ENCODE peak calls at places on chromosomes 2 and 18, in four cellular contexts. J is IMR-90, W is mesendoderm, R is H1. M is an unnamed sample.
A peak's percentile ranks its signal among the peaks of the same experiment; 100 is the strongest.

GRCh38 chr2:98458667-98459380 is 14.2 kb downstream of the INPP4A start:
- DNase-seq in J (no peak), W (no peak), R (no peak), M (no peak)

GRCh38 chr2:152585830-152586484 is 131.3 kb downstream of the PRPF40A start:
- DNase-seq in J (peak; percentile 96), W (no peak), R (no peak), M (no peak)

GRCh38 chr2:205702576-205702975 is 20.3 kb downstream of the NRP2 start:
- DNase-seq in J (no peak), W (peak; percentile 58), R (no peak), M (no peak)

GRCh38 chr2:181977661-181978350 is 7.8 kb upstream of the PPP1R1C start:
- DNase-seq in J (peak; percentile 76), W (peak; percentile 10), R (no peak), M (no peak)

GRCh38 chr2:232628466-232629200 is 4.8 kb upstream of the EFHD1 start:
- DNase-seq in J (no peak), W (no peak), R (no peak), M (no peak)

GRCh38 chr18:42801706-42802105 is 313.8 kb downstream of the RIT2 start:
- DNase-seq in J (no peak), W (no peak), R (no peak), M (no peak)

GRCh38 chr2:160566717-160567116 is 73.1 kb upstream of the RBMS1 start:
- DNase-seq in J (peak; percentile 29), W (no peak), R (no peak), M (no peak)

GRCh38 chr2:32427672-32428622 is 71.1 kb downstream of the BIRC6 start:
- DNase-seq in J (no peak), W (no peak), R (no peak), M (no peak)

GRCh38 chr18:48802543-48803428 is 148.0 kb downstream of the SMAD7 start:
- DNase-seq in J (no peak), W (peak; percentile 94), R (no peak), M (peak; percentile 23)

GRCh38 chr2:231709981-231710750 is 1.8 kb downstream of the PTMA start:
- DNase-seq in J (peak; percentile 80), W (peak; percentile 87), R (no peak), M (peak; percentile 56)

GRCh38 chr2:138779451-138780440 is at the start of gene NXPH2:
- DNase-seq in J (no peak), W (peak; percentile 56), R (no peak), M (peak; percentile 54)

GRCh38 chr2:189579585-189579984 is 1.0 kb downstream of the SLC40A1 start:
- DNase-seq in J (peak; percentile 20), W (no peak), R (no peak), M (no peak)

GRCh38 chr2:17628349-17629261 is 88.1 kb downstream of the VSNL1 start:
- DNase-seq in J (no peak), W (no peak), R (no peak), M (no peak)

GRCh38 chr2:41718703-41719102 is 329.1 kb upstream of the PKDCC start:
- DNase-seq in J (no peak), W (no peak), R (no peak), M (no peak)

GRCh38 chr2:10575566-10576300 is 114.0 kb downstream of the NOL10 start:
- DNase-seq in J (peak; percentile 95), W (no peak), R (no peak), M (no peak)

GRCh38 chr2:217976301-217976700 is 26.5 kb downstream of the TNS1 start:
- DNase-seq in J (no peak), W (no peak), R (no peak), M (no peak)

GRCh38 chr2:48309900-48310299 is 220.1 kb upstream of the STON1 start:
- DNase-seq in J (no peak), W (no peak), R (no peak), M (no peak)

GRCh38 chr2:42957109-42958035 is 165.0 kb upstream of the HAAO start:
- DNase-seq in J (peak; percentile 55), W (peak; percentile 33), R (no peak), M (no peak)

GRCh38 chr2:25664531-25665307 is 8.7 kb downstream of the DTNB start:
- DNase-seq in J (peak; percentile 74), W (peak; percentile 95), R (peak; percentile 43), M (peak; percentile 76)

GRCh38 chr2:169705927-169706326 is 11.7 kb downstream of the PHOSPHO2 start:
- DNase-seq in J (peak; percentile 40), W (no peak), R (no peak), M (no peak)

GRCh38 chr2:30235008-30235655 is 3.8 kb downstream of the LBH start:
- DNase-seq in J (peak; percentile 60), W (no peak), R (no peak), M (no peak)

GRCh38 chr2:32008811-32009478 is 1.9 kb downstream of the MEMO1 start:
- DNase-seq in J (peak; percentile 51), W (no peak), R (no peak), M (no peak)

GRCh38 chr2:158969717-158970521 is 1.5 kb downstream of the TANC1 start:
- DNase-seq in J (peak; percentile 21), W (peak; percentile 63), R (no peak), M (peak; percentile 53)

GRCh38 chr2:133790706-133791105 is 222.4 kb upstream of the NCKAP5 start:
- DNase-seq in J (peak; percentile 73), W (peak; percentile 71), R (no peak), M (no peak)

GRCh38 chr2:129906139-129906860 is 73.2 kb upstream of the RAB6C start:
- DNase-seq in J (no peak), W (no peak), R (no peak), M (peak; percentile 15)

GRCh38 chr2:20483496-20483895 is 36.6 kb downstream of the RHOB start:
- DNase-seq in J (no peak), W (no peak), R (no peak), M (no peak)

GRCh38 chr18:24212939-24213338 is 74.1 kb downstream of the CABYR start:
- DNase-seq in J (peak; percentile 96), W (peak; percentile 86), R (no peak), M (no peak)

GRCh38 chr2:84338069-84338468 is 121.0 kb downstream of the SUCLG1 start:
- DNase-seq in J (no peak), W (no peak), R (no peak), M (no peak)

GRCh38 chr2:195533771-195534642 is 123.0 kb upstream of the SLC39A10 start:
- DNase-seq in J (peak; percentile 94), W (peak; percentile 51), R (no peak), M (no peak)

GRCh38 chr18:11791131-11791530 is 60.1 kb upstream of the CHMP1B start:
- DNase-seq in J (no peak), W (peak; percentile 54), R (no peak), M (no peak)

GRCh38 chr2:17373736-17374135 is 144.5 kb downstream of the RAD51AP2 start:
- DNase-seq in J (peak; percentile 49), W (no peak), R (no peak), M (no peak)

GRCh38 chr2:20650412-20650879 is 452 bp downstream of the HS1BP3 start:
- DNase-seq in J (peak; percentile 38), W (peak; percentile 57), R (no peak), M (peak; percentile 54)

GRCh38 chr2:197360744-197361156 is 50.2 kb upstream of the ANKRD44 start:
- DNase-seq in J (peak; percentile 87), W (no peak), R (no peak), M (no peak)

GRCh38 chr18:76765649-76766048 is 56.7 kb upstream of the ZNF236 start:
- DNase-seq in J (no peak), W (no peak), R (no peak), M (no peak)

GRCh38 chr2:60453301-60453700 is 100.2 kb downstream of the BCL11A start:
- DNase-seq in J (no peak), W (peak; percentile 92), R (peak; percentile 62), M (peak; percentile 92)

GRCh38 chr2:29123584-29124349 is 8.6 kb downstream of the CLIP4 start:
- DNase-seq in J (peak; percentile 91), W (no peak), R (no peak), M (no peak)

GRCh38 chr2:10073706-10074105 is 6.5 kb downstream of the CYS1 start:
- DNase-seq in J (no peak), W (no peak), R (no peak), M (no peak)

GRCh38 chr2:46299365-46300263 is 2.4 kb downstream of the EPAS1 start:
- DNase-seq in J (peak; percentile 62), W (peak; percentile 67), R (no peak), M (peak; percentile 51)

GRCh38 chr2:46298272-46298521 is 990 bp downstream of the EPAS1 start:
- DNase-seq in J (no peak), W (no peak), R (no peak), M (no peak)

GRCh38 chr2:46300406-46300832 is 3.2 kb downstream of the EPAS1 start:
- DNase-seq in J (no peak), W (no peak), R (no peak), M (no peak)

GRCh38 chr2:46297546-46298271 is 502 bp downstream of the EPAS1 start:
- DNase-seq in J (no peak), W (peak; percentile 62), R (no peak), M (peak; percentile 72)

GRCh38 chr2:46298522-46299351 is 1.5 kb downstream of the EPAS1 start:
- DNase-seq in J (peak; percentile 47), W (peak; percentile 56), R (no peak), M (peak; percentile 44)
- H4K5ac ChIP-seq in J (peak overlapping the region; percentile 4), W (no peak overlapping the region), R (no peak overlapping the region), M (no peak overlapping the region)

GRCh38 chr2:154158101-154158500 is 286.4 kb downstream of the GALNT13 start:
- DNase-seq in J (no peak), W (no peak), R (no peak), M (no peak)

DNA sequence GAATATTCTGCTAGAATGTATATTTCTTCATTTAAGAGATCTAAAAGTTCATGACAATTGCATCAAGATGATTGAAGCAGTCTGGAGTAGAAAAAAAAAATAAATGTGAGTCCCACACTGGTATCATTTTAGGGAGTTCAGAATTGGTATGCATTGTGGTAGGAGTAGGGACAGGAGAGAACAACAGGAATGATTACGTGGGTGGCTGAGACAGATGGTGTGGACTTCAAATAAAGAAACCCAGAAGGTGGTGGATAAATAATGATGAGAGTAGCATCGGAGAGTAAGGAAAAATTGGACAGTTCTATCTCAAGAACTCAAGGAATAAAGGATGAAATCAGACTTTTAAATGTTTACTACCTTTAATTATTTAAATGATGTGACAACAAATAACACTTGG is 289.6 kb downstream of the GALNT13 start:
- DNase-seq in J (no peak), W (no peak), R (no peak), M (no peak)
- H4K5ac ChIP-seq in J (no peak overlapping the region), W (no peak overlapping the region), R (no peak overlapping the region), M (no peak overlapping the region)

DNA sequence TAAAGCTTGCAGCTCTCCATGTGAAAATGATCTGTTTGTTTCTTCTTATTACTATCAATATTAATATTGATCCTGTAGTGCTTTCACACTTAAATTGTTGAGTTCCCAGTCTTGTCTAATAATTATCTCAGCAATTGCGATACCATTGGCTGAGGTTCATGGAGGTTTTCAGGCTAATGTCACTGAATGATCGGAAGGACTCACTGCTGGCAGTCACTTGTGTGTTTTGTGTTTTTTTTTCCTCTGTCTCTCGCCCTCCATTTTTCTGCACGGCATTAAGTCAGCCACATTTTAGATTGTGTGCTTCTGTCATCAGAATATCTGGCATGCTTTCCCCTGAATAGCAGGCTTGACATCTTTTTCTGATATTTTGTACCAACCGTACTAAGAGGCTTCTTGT is 43.7 kb downstream of the AGAP1 start:
- DNase-seq in J (no peak), W (no peak), R (no peak), M (no peak)
- H4K5ac ChIP-seq in J (no peak overlapping the region), W (no peak overlapping the region), R (no peak overlapping the region), M (no peak overlapping the region)

DNA sequence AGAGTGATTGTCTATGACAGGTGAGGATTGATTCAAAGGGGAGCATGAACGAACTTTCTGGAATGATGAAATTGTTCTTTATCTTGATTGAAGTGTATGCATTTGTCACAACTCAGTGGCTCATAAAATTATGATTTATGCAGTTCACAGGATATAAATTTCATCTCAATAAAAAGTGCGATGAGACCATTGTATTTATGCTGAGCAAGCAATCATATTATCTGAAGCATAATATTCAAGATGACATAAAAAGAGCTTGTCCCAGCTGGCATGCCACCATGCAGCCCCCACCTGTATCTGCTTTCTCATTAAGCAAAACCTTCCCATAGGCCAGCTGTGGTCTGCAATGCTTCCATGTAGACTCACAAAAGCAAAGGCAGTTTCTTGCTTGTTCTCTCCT is 49.6 kb upstream of the TEX51 start:
- DNase-seq in J (no peak), W (no peak), R (no peak), M (no peak)
- H4K5ac ChIP-seq in J (no peak overlapping the region), W (no peak overlapping the region), R (no peak overlapping the region), M (no peak overlapping the region)

M was measured in H9.